ENCODE peak calls at places on chromosomes 6 and 20, in nine cellular contexts. U is BJ; O is left colon; G is NCI-H1694; S is NCI-H1105; A is PC-3; F is iPS DF 19.7; M is stimulated activated CD4-positive, alpha-beta T cell treated with anti-CD3 and anti-CD28 coated beads, Interleukin-15, amount 100 ng/mL, for 1 hour; Q is GM20000. V is an unnamed sample.

GRCh38 chr6:3305831-3306230 is 47.1 kb downstream of the PSMG4 start:
- DNase-seq in U (no peak), O (no peak), G (no peak), S (no peak), A (no peak), F (no peak), M (no peak), Q (no peak), V (no peak)

GRCh38 chr20:61700595-61701140 is 365.0 kb downstream of the TAF4 start:
- DNase-seq in U (no peak), O (no peak), G (no peak), S (no peak), A (no peak), F (no peak), M (no peak), Q (no peak), V (no peak)

GRCh38 chr6:147141690-147142308 is 62.4 kb upstream of the STXBP5 start:
- DNase-seq in U (no peak), O (no peak), G (no peak), S (no peak), A (peak; percentile 81), F (no peak), M (no peak), Q (no peak), V (no peak)

GRCh38 chr20:53575481-53576194 is 18.0 kb downstream of the ZNF217 start:
- DNase-seq in U (no peak), O (no peak), G (no peak), S (no peak), A (no peak), F (no peak), M (no peak), Q (no peak), V (no peak)

GRCh38 chr6:63509652-63510352 is 62.5 kb upstream of the LOC128125822 start:
- DNase-seq in U (no peak), O (peak; percentile 79), G (no peak), S (no peak), A (no peak), F (no peak), M (no peak), Q (no peak), V (no peak)

GRCh38 chr20:32155017-32155965 is 45.8 kb downstream of the TM9SF4 start:
- DNase-seq in U (peak; percentile 59), O (peak; percentile 78), G (no peak), S (peak; percentile 82), A (peak; percentile 73), F (peak; percentile 17), M (no peak), Q (peak; percentile 49), V (no peak)

GRCh38 chr6:152121910-152122309 is 314.4 kb downstream of the ESR1 start:
- DNase-seq in U (no peak), O (no peak), G (no peak), S (no peak), A (no peak), F (no peak), M (no peak), Q (no peak), V (no peak)

GRCh38 chr6:38549795-38550194 is 89.9 kb downstream of the BTBD9 start:
- DNase-seq in U (no peak), O (no peak), G (no peak), S (no peak), A (no peak), F (no peak), M (no peak), Q (no peak), V (no peak)

GRCh38 chr6:47475319-47475816 is 2.2 kb upstream of the CD2AP start:
- DNase-seq in U (no peak), O (no peak), G (no peak), S (no peak), A (no peak), F (no peak), M (no peak), Q (no peak), V (no peak)

GRCh38 chr6:24603241-24603640 is 42.8 kb downstream of the KIAA0319 start:
- DNase-seq in U (no peak), O (no peak), G (no peak), S (no peak), A (no peak), F (no peak), M (no peak), Q (no peak), V (no peak)

GRCh38 chr6:32940656-32941411 is at the start of gene HLA-DMB:
- DNase-seq in U (no peak), O (no peak), G (peak; percentile 79), S (no peak), A (peak; percentile 82), F (peak; percentile 75), M (no peak), Q (peak; percentile 87), V (peak; percentile 36)

GRCh38 chr6:45626087-45626891 is 248.6 kb upstream of the SUPT3H start:
- DNase-seq in U (no peak), O (no peak), G (no peak), S (no peak), A (peak; percentile 33), F (no peak), M (no peak), Q (no peak), V (no peak)

GRCh38 chr6:101509556-101509955 is 116.0 kb downstream of the GRIK2 start:
- DNase-seq in U (peak; percentile 88), O (no peak), G (no peak), S (no peak), A (no peak), F (no peak), M (no peak), Q (no peak), V (no peak)

V was measured in GM12892.